ENCODE peak calls at places on chromosomes 7 and 10, in four cellular contexts. S is endothelial cell, H is HuH-7, P is GM13976. L is an unnamed sample.

GRCh38 chr7:6551016-6551511 is at the start of gene GRID2IP:
- DNase-seq in S (no peak), H (no peak), P (peak), L (no peak)

GRCh38 chr10:73971636-73972354 is 26.1 kb upstream of the VCL start:
- DNase-seq in S (no peak), H (no peak), P (no peak), L (no peak)

GRCh38 chr7:33610918-33611317 is 294.4 kb upstream of the BMPER start:
- DNase-seq in S (no peak), H (no peak), P (no peak), L (no peak)

GRCh38 chr7:128161466-128162125 is 79.5 kb upstream of the LEP start:
- DNase-seq in S (no peak), H (no peak), P (no peak), L (no peak)

GRCh38 chr7:122633472-122633871 is 65.4 kb downstream of the RNF133 start:
- DNase-seq in S (no peak), H (no peak), P (no peak), L (no peak)

GRCh38 chr10:36366843-36367242 is 724.7 kb upstream of the FZD8 start:
- DNase-seq in S (no peak), H (no peak), P (no peak), L (no peak)

GRCh38 chr7:115748123-115748738 is 282.3 kb downstream of the TFEC start:
- DNase-seq in S (peak), H (no peak), P (no peak), L (no peak)

GRCh38 chr10:110852255-110852896 is 19.4 kb upstream of the PDCD4 start:
- DNase-seq in S (no peak), H (no peak), P (no peak), L (no peak)

GRCh38 chr10:61791216-61791615 is 110.3 kb upstream of the ARID5B start:
- DNase-seq in S (no peak), H (no peak), P (no peak), L (no peak)